ENCODE peak calls at places on chromosomes 3 and 15, in four cellular contexts. D, T, M and P are unnamed samples.

GRCh38 chr3:69855436-69856162 is 116.3 kb downstream of the MITF start:
- DNase-seq in D (no peak), T (no peak), M (no peak), P (no peak)

GRCh38 chr3:190847423-190847822 is 15.1 kb downstream of the GMNC start:
- DNase-seq in D (no peak), T (no peak), M (no peak), P (no peak)

GRCh38 chr15:84992157-84992940 is 10.7 kb downstream of the PDE8A start:
- DNase-seq in D (no peak), T (peak), M (peak), P (peak)

GRCh38 chr3:126398423-126399347 is 4.0 kb downstream of the CFAP100 start:
- DNase-seq in D (no peak), T (no peak), M (no peak), P (no peak)

GRCh38 chr3:64344721-64345207 is 119.5 kb upstream of the PRICKLE2 start:
- DNase-seq in D (no peak), T (no peak), M (no peak), P (no peak)

GRCh38 chr3:123817413-123817812 is 66.7 kb downstream of the MYLK start:
- DNase-seq in D (no peak), T (no peak), M (no peak), P (no peak)

GRCh38 chr3:115843206-115843605 is 219.9 kb downstream of the GAP43 start:
- DNase-seq in D (no peak), T (no peak), M (no peak), P (peak)

GRCh38 chr3:125110876-125111480 is 55.2 kb upstream of the HEG1 start:
- DNase-seq in D (no peak), T (peak), M (no peak), P (no peak)

GRCh38 chr15:70528816-70529215 is 234.5 kb downstream of the UACA start:
- DNase-seq in D (no peak), T (no peak), M (no peak), P (no peak)

GRCh38 chr3:66450389-66451022 is 50.3 kb downstream of the LRIG1 start:
- DNase-seq in D (no peak), T (no peak), M (no peak), P (no peak)

GRCh38 chr15:37682304-37682703 is 252.1 kb upstream of the TMCO5A start:
- DNase-seq in D (no peak), T (no peak), M (no peak), P (peak)

GRCh38 chr15:74821091-74821789 is 5.2 kb upstream of the CPLX3 start:
- DNase-seq in D (no peak), T (no peak), M (no peak), P (no peak)

GRCh38 chr3:98587654-98588532 is 5.5 kb downstream of the CPOX start:
- DNase-seq in D (no peak), T (no peak), M (no peak), P (no peak)

GRCh38 chr3:129095285-129095684 is 26.3 kb downstream of the RAB43 start:
- DNase-seq in D (no peak), T (no peak), M (no peak), P (no peak)

GRCh38 chr15:64356443-64357040 is 569 bp upstream of the CSNK1G1 start:
- DNase-seq in D (no peak), T (no peak), M (no peak), P (peak)

GRCh38 chr15:101370330-101371024 is 75.4 kb upstream of the SNRPA1 start:
- DNase-seq in D (no peak), T (peak), M (no peak), P (no peak)

GRCh38 chr3:149813367-149814281 is 609 bp downstream of the RNF13 start:
- DNase-seq in D (peak), T (peak), M (no peak), P (peak)

GRCh38 chr3:129305592-129306091 is 27.0 kb downstream of the HMCES start:
- DNase-seq in D (peak), T (peak), M (no peak), P (no peak)

GRCh38 chr3:42014949-42015533 is 53.1 kb upstream of the ULK4 start:
- DNase-seq in D (no peak), T (no peak), M (no peak), P (peak)

GRCh38 chr15:62047278-62047847 is 12.9 kb downstream of the VPS13C start:
- DNase-seq in D (no peak), T (no peak), M (no peak), P (no peak)

GRCh38 chr3:105821433-105821832 is 47.4 kb downstream of the CBLB start:
- DNase-seq in D (no peak), T (no peak), M (no peak), P (no peak)

GRCh38 chr3:64368163-64369025 is 143.1 kb upstream of the PRICKLE2 start:
- DNase-seq in D (no peak), T (no peak), M (no peak), P (no peak)

GRCh38 chr3:38655708-38656300 is 6.3 kb upstream of the SCN5A start:
- DNase-seq in D (peak), T (no peak), M (no peak), P (peak)

GRCh38 chr3:110940074-110940473 is 131.5 kb upstream of the NECTIN3 start:
- DNase-seq in D (no peak), T (no peak), M (no peak), P (peak)

GRCh38 chr3:17023006-17023664 is 138.4 kb downstream of the PLCL2 start:
- DNase-seq in D (no peak), T (no peak), M (no peak), P (no peak)

GRCh38 chr15:82197734-82198594 is 64.6 kb downstream of the EFL1 start:
- DNase-seq in D (peak), T (peak), M (peak), P (peak)

GRCh38 chr3:28053759-28054158 is 187.7 kb upstream of the CMC1 start:
- DNase-seq in D (no peak), T (no peak), M (peak), P (no peak)

GRCh38 chr3:134933997-134934396 is 138.9 kb downstream of the EPHB1 start:
- DNase-seq in D (no peak), T (no peak), M (no peak), P (no peak)

GRCh38 chr15:74725845-74726773 is 781 bp upstream of the CYP1A1 start:
- DNase-seq in D (peak), T (peak), M (no peak), P (peak)

GRCh38 chr3:175879417-175879816 is 1020.3 kb downstream of the NAALADL2 start:
- DNase-seq in D (no peak), T (no peak), M (no peak), P (no peak)

GRCh38 chr3:99783009-99783573 is 34.6 kb upstream of the CMSS1 start:
- DNase-seq in D (no peak), T (no peak), M (no peak), P (no peak)

DNA sequence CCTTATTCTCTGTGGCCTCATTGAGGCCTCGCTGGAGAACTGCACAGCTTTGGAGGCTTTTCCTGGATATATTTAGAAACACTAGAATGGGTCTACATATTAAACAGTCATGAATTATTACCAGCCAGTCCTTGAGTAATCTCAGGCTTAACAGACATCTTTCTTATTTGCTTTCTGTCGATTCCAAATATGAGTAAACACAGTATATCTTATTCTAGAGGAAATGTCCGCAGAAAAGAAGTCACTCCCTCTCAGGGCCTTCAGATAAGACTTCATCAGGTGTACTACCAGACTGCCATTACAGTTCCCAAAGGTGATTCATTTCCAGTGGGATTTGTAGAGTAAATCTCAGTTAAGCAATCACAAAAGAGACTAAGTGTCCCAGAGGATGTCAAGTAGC is 310.7 kb downstream of the RBMS3 start:
- DNase-seq in D (no peak), T (no peak), M (no peak), P (no peak)
- TF ChIP-seq SIN3A in D (no peak), T (no peak), M (no peak), P (no peak)

GRCh38 chr3:188049890-188050530 is 103.9 kb upstream of the LPP start:
- DNase-seq in D (no peak), T (no peak), M (no peak), P (no peak)

GRCh38 chr3:188053710-188054379 is 100.1 kb upstream of the LPP start:
- DNase-seq in D (no peak), T (no peak), M (no peak), P (no peak)

GRCh38 chr3:188052229-188052965 is 101.6 kb upstream of the LPP start:
- DNase-seq in D (no peak), T (peak), M (no peak), P (peak)

GRCh38 chr3:188052966-188053340 is 101.0 kb upstream of the LPP start:
- DNase-seq in D (no peak), T (no peak), M (no peak), P (peak)

DNA sequence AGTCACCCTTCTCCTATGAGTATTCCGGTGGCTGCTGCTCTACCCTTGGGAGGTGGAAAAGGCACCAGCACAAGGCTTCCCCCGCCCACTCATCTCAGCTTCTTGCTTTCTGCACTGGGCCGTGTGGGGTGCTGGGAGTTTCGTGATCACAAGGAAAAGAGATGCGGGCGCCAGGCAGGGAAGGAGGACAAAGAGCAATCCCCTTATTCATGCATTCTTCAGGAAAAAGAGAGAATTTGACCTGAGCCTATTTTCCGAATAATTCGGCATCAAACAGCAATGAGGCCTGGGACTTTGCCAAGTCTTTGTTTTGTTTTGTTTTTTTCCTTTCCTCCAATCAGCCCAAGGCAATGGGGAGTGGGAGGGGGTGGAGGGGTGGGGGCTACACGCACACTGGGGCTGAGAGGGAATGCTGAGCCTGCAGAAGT is 102.1 kb upstream of the LPP start:
- DNase-seq in D (no peak), T (no peak), M (no peak), P (no peak)
- TF ChIP-seq SIN3A in D (no peak), T (no peak), M (no peak), P (no peak)

GRCh38 chr3:174325834-174326705 is 533.1 kb upstream of the NAALADL2 start:
- DNase-seq in D (no peak), T (no peak), M (no peak), P (no peak)
- TF ChIP-seq SIN3A in D (no peak), T (no peak), M (no peak), P (no peak)

DNA sequence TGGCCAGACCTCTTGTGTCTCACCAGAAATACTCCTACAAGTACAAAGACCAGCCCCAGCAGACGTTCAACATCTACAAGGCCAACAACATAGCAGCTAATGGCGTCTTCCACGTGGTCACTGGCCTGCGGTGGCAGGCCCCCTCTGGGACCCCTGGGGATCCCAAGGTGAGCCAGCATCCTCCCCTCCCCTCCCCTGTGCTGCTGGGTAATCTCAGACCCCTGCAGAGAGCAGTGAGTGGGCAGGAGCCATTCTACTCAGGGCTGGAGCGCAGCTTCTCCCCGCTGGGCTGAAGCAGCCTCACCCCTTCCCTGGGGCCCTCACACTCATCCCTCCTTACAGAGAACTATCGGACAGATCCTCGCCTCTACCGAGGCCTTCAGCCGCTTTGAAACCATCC is 9.8 kb downstream of the STAB1 start:
- DNase-seq in D (no peak), T (no peak), M (no peak), P (no peak)
- TF ChIP-seq SIN3A in D (no peak), T (no peak), M (no peak), P (no peak)

DNA sequence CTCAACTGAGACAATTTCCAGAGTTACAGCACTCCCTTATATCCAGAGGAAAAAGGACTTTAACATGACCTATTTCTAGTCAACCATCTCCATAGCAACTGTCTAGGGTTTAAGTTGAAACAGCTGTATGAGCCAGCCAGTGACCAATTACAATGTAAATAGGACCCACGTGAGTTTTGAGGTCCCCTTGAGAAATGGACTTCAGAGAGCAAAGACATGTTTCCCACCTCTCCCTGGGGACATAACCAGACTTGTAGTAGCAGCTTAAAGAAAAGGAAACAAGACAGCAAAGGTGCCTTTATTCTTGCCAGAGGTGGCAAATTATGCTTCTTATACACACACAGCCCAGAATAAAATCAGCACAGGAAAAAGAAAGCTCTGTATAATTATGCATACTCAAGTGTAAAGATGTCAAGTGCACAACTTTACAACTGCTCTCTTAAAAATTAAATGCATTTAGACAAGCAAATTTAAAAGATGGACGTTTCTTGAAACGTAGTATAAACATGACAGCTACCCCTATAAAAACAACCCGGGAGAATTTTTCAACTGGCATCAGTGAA is 40.2 kb downstream of the SUMF1 start:
- DNase-seq in D (no peak), T (no peak), M (peak), P (peak)
- TF ChIP-seq SIN3A in D (no peak), T (no peak), M (no peak), P (peak)

GRCh38 chr15:72222433-72222832 is 8.6 kb downstream of the PKM start:
- DNase-seq in D (no peak), T (no peak), M (no peak), P (no peak)
- TF ChIP-seq SIN3A in D (no peak), T (no peak), M (no peak), P (no peak)

GRCh38 chr3:189258261-189258660 is 86.5 kb downstream of the TPRG1 start:
- DNase-seq in D (no peak), T (no peak), M (no peak), P (no peak)
- TF ChIP-seq SIN3A in D (no peak), T (no peak), M (no peak), P (no peak)

GRCh38 chr3:187185759-187186158 is 11.5 kb upstream of the RTP1 start:
- DNase-seq in D (no peak), T (no peak), M (no peak), P (no peak)
- TF ChIP-seq SIN3A in D (no peak), T (no peak), M (no peak), P (no peak)

GRCh38 chr3:146466596-146466995 is 2.8 kb downstream of the PLSCR2 start:
- DNase-seq in D (no peak), T (no peak), M (no peak), P (no peak)
- TF ChIP-seq SIN3A in D (no peak), T (no peak), M (no peak), P (no peak)

GRCh38 chr15:72751751-72752455 is 31.7 kb downstream of the ADPGK start:
- DNase-seq in D (no peak), T (no peak), M (no peak), P (no peak)

GRCh38 chr15:72749700-72750099 is 33.9 kb downstream of the ADPGK start:
- DNase-seq in D (no peak), T (no peak), M (no peak), P (no peak)

GRCh38 chr15:72758195-72758594 is 25.4 kb downstream of the ADPGK start:
- DNase-seq in D (no peak), T (no peak), M (no peak), P (no peak)

DNA sequence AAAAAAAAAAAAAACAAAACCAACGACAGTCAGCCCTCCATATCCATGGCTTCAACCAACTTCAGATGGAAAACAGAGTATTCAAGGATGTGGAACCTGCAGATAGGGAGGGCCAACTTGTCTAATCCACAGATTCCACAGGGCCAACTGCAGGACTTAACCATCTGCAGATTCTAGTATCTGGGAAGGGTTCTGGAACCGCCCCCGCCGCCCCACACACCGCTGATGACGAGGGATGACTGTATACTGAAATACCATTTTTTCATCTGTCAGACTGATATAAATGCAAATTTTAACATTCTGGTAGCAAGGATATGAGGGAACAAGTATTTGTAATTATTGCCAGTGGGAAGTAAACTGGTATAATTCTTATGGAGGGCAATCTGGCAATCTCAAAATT is 29.5 kb downstream of the ADPGK start:
- DNase-seq in D (no peak), T (no peak), M (no peak), P (no peak)
- TF ChIP-seq SIN3A in D (no peak), T (no peak), M (no peak), P (no peak)